ENCODE peak calls at places on chromosomes 16 and 17, in nine cellular contexts. One of them, this sample, is unnamed. For H3K9me3, the result is how much of the 10 kb centered on the place peaks cover.

GRCh38 chr17:35404360-35404759 is 27.9 kb downstream of the SLFN12 start:
- DNase-seq in spleen: no peak
- DNase-seq in sigmoid colon: no peak
- DNase-seq in K562: no peak
- DNase-seq in prostate gland: no peak
- DNase-seq in Panc1: no peak
- DNase-seq in endothelial cell of umbilical vein: no peak
- DNase-seq in HCT116: no peak
- DNase-seq in SK-N-SH: no peak
- DNase-seq in this sample: no peak

GRCh38 chr16:12503201-12503600 is 300.5 kb downstream of the CPPED1 start:
- DNase-seq in spleen: no peak
- DNase-seq in sigmoid colon: peak
- DNase-seq in K562: no peak
- DNase-seq in prostate gland: no peak
- DNase-seq in Panc1: no peak
- DNase-seq in endothelial cell of umbilical vein: no peak
- DNase-seq in HCT116: no peak
- DNase-seq in SK-N-SH: no peak
- DNase-seq in this sample: no peak

GRCh38 chr16:69892378-69892777 is 58.8 kb upstream of the CLEC18A start:
- DNase-seq in spleen: no peak
- DNase-seq in sigmoid colon: no peak
- DNase-seq in K562: no peak
- DNase-seq in prostate gland: no peak
- DNase-seq in Panc1: no peak
- DNase-seq in endothelial cell of umbilical vein: no peak
- DNase-seq in HCT116: no peak
- DNase-seq in SK-N-SH: no peak
- DNase-seq in this sample: no peak

GRCh38 chr17:28972437-28972836 is 21.1 kb upstream of the PHF12 start:
- DNase-seq in spleen: no peak
- DNase-seq in sigmoid colon: no peak
- DNase-seq in K562: no peak
- DNase-seq in prostate gland: no peak
- DNase-seq in Panc1: no peak
- DNase-seq in endothelial cell of umbilical vein: no peak
- DNase-seq in HCT116: no peak
- DNase-seq in SK-N-SH: no peak
- DNase-seq in this sample: no peak

GRCh38 chr17:66633322-66633965 is 201.5 kb upstream of the CACNG5 start:
- DNase-seq in spleen: no peak
- DNase-seq in sigmoid colon: no peak
- DNase-seq in K562: no peak
- DNase-seq in prostate gland: no peak
- DNase-seq in Panc1: no peak
- DNase-seq in endothelial cell of umbilical vein: no peak
- DNase-seq in HCT116: no peak
- DNase-seq in SK-N-SH: no peak
- DNase-seq in this sample: no peak

GRCh38 chr17:80105762-80106161 is 4.4 kb downstream of the GAA start:
- DNase-seq in spleen: peak
- DNase-seq in sigmoid colon: peak
- DNase-seq in K562: peak
- DNase-seq in prostate gland: no peak
- DNase-seq in Panc1: no peak
- DNase-seq in endothelial cell of umbilical vein: no peak
- DNase-seq in HCT116: no peak
- DNase-seq in SK-N-SH: peak
- DNase-seq in this sample: no peak

GRCh38 chr17:42928714-42929496 is 28.3 kb downstream of the G6PC1 start:
- DNase-seq in spleen: no peak
- DNase-seq in sigmoid colon: peak
- DNase-seq in K562: peak
- DNase-seq in prostate gland: peak
- DNase-seq in Panc1: no peak
- DNase-seq in endothelial cell of umbilical vein: peak
- DNase-seq in HCT116: peak
- DNase-seq in SK-N-SH: peak
- DNase-seq in this sample: peak

GRCh38 chr17:8173871-8174322 is 2.3 kb downstream of the TMEM107 start:
- DNase-seq in spleen: no peak
- DNase-seq in sigmoid colon: no peak
- DNase-seq in K562: no peak
- DNase-seq in prostate gland: no peak
- DNase-seq in Panc1: no peak
- DNase-seq in endothelial cell of umbilical vein: no peak
- DNase-seq in HCT116: no peak
- DNase-seq in SK-N-SH: no peak
- DNase-seq in this sample: no peak

GRCh38 chr16:72536673-72537435 is 364.9 kb upstream of the PMFBP1 start:
- DNase-seq in spleen: no peak
- DNase-seq in sigmoid colon: no peak
- DNase-seq in K562: no peak
- DNase-seq in prostate gland: no peak
- DNase-seq in Panc1: no peak
- DNase-seq in endothelial cell of umbilical vein: no peak
- DNase-seq in HCT116: no peak
- DNase-seq in SK-N-SH: no peak
- DNase-seq in this sample: no peak

GRCh38 chr17:47906443-47906842 is 10.4 kb downstream of the SP2 start:
- DNase-seq in spleen: no peak
- DNase-seq in sigmoid colon: no peak
- DNase-seq in K562: no peak
- DNase-seq in prostate gland: no peak
- DNase-seq in Panc1: no peak
- DNase-seq in endothelial cell of umbilical vein: no peak
- DNase-seq in HCT116: no peak
- DNase-seq in SK-N-SH: no peak
- DNase-seq in this sample: no peak

GRCh38 chr16:27625050-27625697 is 75.2 kb downstream of the KATNIP start:
- DNase-seq in spleen: no peak
- DNase-seq in sigmoid colon: no peak
- DNase-seq in K562: no peak
- DNase-seq in prostate gland: peak
- DNase-seq in Panc1: no peak
- DNase-seq in endothelial cell of umbilical vein: peak
- DNase-seq in HCT116: no peak
- DNase-seq in SK-N-SH: peak
- DNase-seq in this sample: no peak

GRCh38 chr17:76791053-76791980 is 53.4 kb downstream of the MFSD11 start:
- DNase-seq in spleen: peak
- DNase-seq in sigmoid colon: no peak
- DNase-seq in K562: peak
- DNase-seq in prostate gland: no peak
- DNase-seq in Panc1: no peak
- DNase-seq in endothelial cell of umbilical vein: peak
- DNase-seq in HCT116: no peak
- DNase-seq in SK-N-SH: peak
- DNase-seq in this sample: no peak

GRCh38 chr16:19837984-19838707 is 46.5 kb downstream of the GPRC5B start:
- DNase-seq in spleen: no peak
- DNase-seq in sigmoid colon: no peak
- DNase-seq in K562: no peak
- DNase-seq in prostate gland: no peak
- DNase-seq in Panc1: no peak
- DNase-seq in endothelial cell of umbilical vein: no peak
- DNase-seq in HCT116: no peak
- DNase-seq in SK-N-SH: no peak
- DNase-seq in this sample: no peak

GRCh38 chr16:30649725-30650368 is 913 bp upstream of the PRR14 start:
- DNase-seq in spleen: peak
- DNase-seq in sigmoid colon: no peak
- DNase-seq in K562: no peak
- DNase-seq in prostate gland: no peak
- DNase-seq in Panc1: no peak
- DNase-seq in endothelial cell of umbilical vein: no peak
- DNase-seq in HCT116: no peak
- DNase-seq in SK-N-SH: no peak
- DNase-seq in this sample: peak

GRCh38 chr17:43720311-43721060 is 38.1 kb downstream of the SOST start:
- DNase-seq in spleen: peak
- DNase-seq in sigmoid colon: peak
- DNase-seq in K562: peak
- DNase-seq in prostate gland: peak
- DNase-seq in Panc1: no peak
- DNase-seq in endothelial cell of umbilical vein: peak
- DNase-seq in HCT116: no peak
- DNase-seq in SK-N-SH: peak
- DNase-seq in this sample: peak

GRCh38 chr17:65027305-65027704 is 29.2 kb downstream of the GNA13 start:
- DNase-seq in spleen: no peak
- DNase-seq in sigmoid colon: no peak
- DNase-seq in K562: peak
- DNase-seq in prostate gland: no peak
- DNase-seq in Panc1: no peak
- DNase-seq in endothelial cell of umbilical vein: peak
- DNase-seq in HCT116: peak
- DNase-seq in SK-N-SH: peak
- DNase-seq in this sample: no peak

GRCh38 chr17:38883592-38884526 is 14.0 kb downstream of the LASP1 start:
- DNase-seq in spleen: no peak
- DNase-seq in sigmoid colon: no peak
- DNase-seq in K562: no peak
- DNase-seq in prostate gland: no peak
- DNase-seq in Panc1: no peak
- DNase-seq in endothelial cell of umbilical vein: no peak
- DNase-seq in HCT116: no peak
- DNase-seq in SK-N-SH: no peak
- DNase-seq in this sample: no peak

GRCh38 chr16:50208460-50208931 is 55.4 kb downstream of the TENT4B start:
- DNase-seq in spleen: no peak
- DNase-seq in sigmoid colon: no peak
- DNase-seq in K562: no peak
- DNase-seq in prostate gland: no peak
- DNase-seq in Panc1: no peak
- DNase-seq in endothelial cell of umbilical vein: peak
- DNase-seq in HCT116: no peak
- DNase-seq in SK-N-SH: no peak
- DNase-seq in this sample: no peak

GRCh38 chr17:58317421-58318064 is 11.1 kb downstream of the TSPOAP1 start:
- DNase-seq in spleen: peak
- DNase-seq in sigmoid colon: peak
- DNase-seq in K562: no peak
- DNase-seq in prostate gland: peak
- DNase-seq in Panc1: peak
- DNase-seq in endothelial cell of umbilical vein: peak
- DNase-seq in HCT116: peak
- DNase-seq in SK-N-SH: peak
- DNase-seq in this sample: no peak

GRCh38 chr17:28846231-28846630 is 3.6 kb upstream of the FAM222B start:
- DNase-seq in spleen: peak
- DNase-seq in sigmoid colon: no peak
- DNase-seq in K562: no peak
- DNase-seq in prostate gland: no peak
- DNase-seq in Panc1: no peak
- DNase-seq in endothelial cell of umbilical vein: no peak
- DNase-seq in HCT116: no peak
- DNase-seq in SK-N-SH: no peak
- DNase-seq in this sample: no peak

GRCh38 chr16:12311309-12311708 is 334.8 kb downstream of the SNX29 start:
- DNase-seq in spleen: no peak
- DNase-seq in sigmoid colon: no peak
- DNase-seq in K562: no peak
- DNase-seq in prostate gland: no peak
- DNase-seq in Panc1: no peak
- DNase-seq in endothelial cell of umbilical vein: peak
- DNase-seq in HCT116: no peak
- DNase-seq in SK-N-SH: no peak
- DNase-seq in this sample: no peak

GRCh38 chr16:2180962-2181923 is 15.2 kb downstream of the CASKIN1 start:
- DNase-seq in spleen: no peak
- DNase-seq in sigmoid colon: no peak
- DNase-seq in K562: peak
- DNase-seq in prostate gland: no peak
- DNase-seq in Panc1: no peak
- DNase-seq in endothelial cell of umbilical vein: no peak
- DNase-seq in HCT116: no peak
- DNase-seq in SK-N-SH: no peak
- DNase-seq in this sample: no peak
- TF ChIP-seq POLR2AphosphoS5 in spleen: no peak
- TF ChIP-seq POLR2AphosphoS5 in sigmoid colon: no peak
- TF ChIP-seq POLR2AphosphoS5 in K562: no peak
- TF ChIP-seq POLR2AphosphoS5 in prostate gland: no peak
- TF ChIP-seq POLR2AphosphoS5 in Panc1: no peak
- TF ChIP-seq POLR2AphosphoS5 in endothelial cell of umbilical vein: no peak
- TF ChIP-seq POLR2AphosphoS5 in HCT116: no peak
- TF ChIP-seq POLR2AphosphoS5 in SK-N-SH: no peak
- TF ChIP-seq POLR2AphosphoS5 in this sample: no peak

GRCh38 chr17:69928586-69928985 is 146.4 kb upstream of the KCNJ16 start:
- DNase-seq in spleen: no peak
- DNase-seq in sigmoid colon: no peak
- DNase-seq in K562: no peak
- DNase-seq in prostate gland: peak
- DNase-seq in Panc1: no peak
- DNase-seq in endothelial cell of umbilical vein: no peak
- DNase-seq in HCT116: no peak
- DNase-seq in SK-N-SH: no peak
- DNase-seq in this sample: no peak
- H3K9me3 ChIP-seq in spleen: under half
- H3K9me3 ChIP-seq in sigmoid colon: under half
- H3K9me3 ChIP-seq in K562: under half
- H3K9me3 ChIP-seq in prostate gland: under half
- H3K9me3 ChIP-seq in Panc1: under half
- H3K9me3 ChIP-seq in endothelial cell of umbilical vein: under half
- H3K9me3 ChIP-seq in HCT116: under half
- H3K9me3 ChIP-seq in SK-N-SH: under half
- H3K9me3 ChIP-seq in this sample: under half

DNA sequence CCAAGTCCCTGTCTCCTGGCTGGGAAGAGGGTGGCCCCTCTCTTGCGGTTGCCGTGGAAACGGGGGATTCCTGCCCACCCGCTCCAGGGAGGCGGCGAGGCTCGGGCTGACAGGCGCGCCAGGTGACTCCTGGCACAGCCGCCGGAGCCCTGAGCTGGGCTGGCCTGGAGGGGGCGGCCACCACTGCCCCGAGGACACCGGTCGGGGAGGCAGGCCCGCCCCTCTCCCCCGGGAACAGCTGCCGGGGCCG is 71.3 kb downstream of the ABR start:
- DNase-seq in spleen: no peak
- DNase-seq in sigmoid colon: no peak
- DNase-seq in K562: no peak
- DNase-seq in prostate gland: no peak
- DNase-seq in Panc1: no peak
- DNase-seq in endothelial cell of umbilical vein: peak
- DNase-seq in HCT116: no peak
- DNase-seq in SK-N-SH: no peak
- DNase-seq in this sample: no peak
- H3K4me3 ChIP-seq in spleen: peak
- H3K4me3 ChIP-seq in sigmoid colon: peak
- H3K4me3 ChIP-seq in K562: no peak
- H3K4me3 ChIP-seq in prostate gland: peak
- H3K4me3 ChIP-seq in Panc1: peak
- H3K4me3 ChIP-seq in endothelial cell of umbilical vein: peak
- H3K4me3 ChIP-seq in HCT116: peak
- H3K4me3 ChIP-seq in SK-N-SH: peak
- H3K4me3 ChIP-seq in this sample: peak

GRCh38 chr16:85164838-85165516 is 52.7 kb upstream of the CIBAR2 start:
- DNase-seq in spleen: no peak
- DNase-seq in sigmoid colon: no peak
- DNase-seq in K562: no peak
- DNase-seq in prostate gland: no peak
- DNase-seq in Panc1: no peak
- DNase-seq in endothelial cell of umbilical vein: no peak
- DNase-seq in HCT116: no peak
- DNase-seq in SK-N-SH: no peak
- DNase-seq in this sample: no peak
- TF ChIP-seq POLR2AphosphoS5 in spleen: no peak
- TF ChIP-seq POLR2AphosphoS5 in sigmoid colon: peak
- TF ChIP-seq POLR2AphosphoS5 in K562: no peak
- TF ChIP-seq POLR2AphosphoS5 in prostate gland: no peak
- TF ChIP-seq POLR2AphosphoS5 in Panc1: no peak
- TF ChIP-seq POLR2AphosphoS5 in endothelial cell of umbilical vein: no peak
- TF ChIP-seq POLR2AphosphoS5 in HCT116: no peak
- TF ChIP-seq POLR2AphosphoS5 in SK-N-SH: no peak
- TF ChIP-seq POLR2AphosphoS5 in this sample: peak